ENCODE peak calls at places on chromosomes 1 and 21, in four cellular contexts. D is K562, J is H1, T is HCT116. K is an unnamed sample.
A peak's percentile ranks its signal among the peaks of the same experiment; 100 is the strongest.

GRCh38 chr1:181141431-181141910 is 53.0 kb downstream of the IER5 start:
- DNase-seq in D (peak; percentile 83), J (no peak), T (no peak), K (no peak)

GRCh38 chr1:8512504-8512903 is 194.6 kb downstream of the SLC45A1 start:
- DNase-seq in D (no peak), J (no peak), T (no peak), K (no peak)

GRCh38 chr1:187734427-187734826 is 905.7 kb downstream of the PLA2G4A start:
- DNase-seq in D (no peak), J (no peak), T (no peak), K (no peak)

GRCh38 chr1:61169634-61170033 is 87.3 kb downstream of the NFIA start:
- DNase-seq in D (no peak), J (no peak), T (no peak), K (no peak)

GRCh38 chr1:193703655-193704054 is 517.2 kb upstream of the B3GALT2 start:
- DNase-seq in D (no peak), J (no peak), T (no peak), K (no peak)

GRCh38 chr1:36857761-36858160 is 176.6 kb downstream of the GRIK3 start:
- DNase-seq in D (no peak), J (no peak), T (no peak), K (no peak)

GRCh38 chr1:228021526-228022030 is 14.8 kb downstream of the WNT3A start:
- DNase-seq in D (no peak), J (no peak), T (no peak), K (no peak)

GRCh38 chr1:198809247-198809646 is 170.4 kb downstream of the PTPRC start:
- DNase-seq in D (no peak), J (no peak), T (no peak), K (no peak)

GRCh38 chr1:119492763-119493162 is 14.2 kb upstream of the HSD3B1 start:
- DNase-seq in D (no peak), J (no peak), T (no peak), K (no peak)

GRCh38 chr1:41963636-41964035 is 44.9 kb upstream of the HIVEP3 start:
- DNase-seq in D (no peak), J (no peak), T (no peak), K (no peak)

GRCh38 chr1:248886237-248886895 is 19.7 kb upstream of the PGBD2 start:
- DNase-seq in D (no peak), J (no peak), T (no peak), K (no peak)

GRCh38 chr1:168210312-168210711 is 15.5 kb upstream of the SFT2D2 start:
- DNase-seq in D (no peak), J (no peak), T (no peak), K (no peak)

GRCh38 chr1:20481158-20481617 is 4.8 kb downstream of the CAMK2N1 start:
- DNase-seq in D (no peak), J (no peak), T (no peak), K (no peak)

GRCh38 chr21:26148834-26149354 is 21.7 kb downstream of the APP start:
- DNase-seq in D (no peak), J (no peak), T (no peak), K (no peak)

GRCh38 chr1:168864266-168864665 is 135.3 kb upstream of the DPT start:
- DNase-seq in D (no peak), J (no peak), T (no peak), K (no peak)

GRCh38 chr21:15264084-15264483 is 199.3 kb upstream of the NRIP1 start:
- DNase-seq in D (no peak), J (no peak), T (no peak), K (no peak)

GRCh38 chr1:184621262-184621661 is 133.4 kb downstream of the EDEM3 start:
- DNase-seq in D (no peak), J (no peak), T (no peak), K (no peak)

GRCh38 chr21:41024341-41025056 is 143.5 kb upstream of the BACE2 start:
- DNase-seq in D (no peak), J (no peak), T (no peak), K (no peak)

GRCh38 chr1:206002160-206002559 is 1.0 kb downstream of the RAB7B start:
- DNase-seq in D (no peak), J (no peak), T (no peak), K (no peak)

DNA sequence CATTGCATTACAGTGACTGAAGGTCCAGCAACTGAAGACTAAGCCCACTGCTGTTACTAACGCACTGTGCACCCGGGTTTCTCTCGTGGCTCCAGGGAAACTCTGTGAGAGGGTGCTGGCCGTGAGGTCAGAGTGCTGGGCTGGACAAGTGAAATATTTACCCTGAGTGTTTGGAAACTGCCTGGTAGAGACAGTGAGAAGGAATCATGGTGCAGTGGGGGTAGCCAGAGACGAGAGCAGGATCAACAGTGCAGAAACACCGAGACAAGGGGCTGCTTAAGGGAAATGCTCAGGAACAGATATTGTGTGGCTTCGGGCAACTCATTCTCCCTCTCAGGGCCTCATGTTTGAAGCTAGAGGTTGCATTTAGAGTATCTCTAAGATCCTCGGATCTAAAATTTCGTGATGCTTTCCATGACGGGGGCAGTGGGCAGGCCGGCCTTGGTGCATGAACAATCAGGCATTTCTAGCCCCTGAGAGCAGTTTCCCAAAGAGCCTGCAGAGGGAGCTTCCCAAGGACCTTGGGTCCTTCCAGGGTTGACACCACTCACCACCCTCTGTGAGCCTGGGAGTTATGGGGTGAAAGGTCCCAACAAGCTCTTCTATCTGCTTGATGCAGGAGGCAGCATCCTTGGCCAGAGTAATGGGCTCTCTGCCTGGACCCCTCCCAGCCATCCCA is 9.7 kb downstream of the CD2 start:
- DNase-seq in D (peak; percentile 82), J (no peak), T (peak; percentile 15), K (no peak)
- TF ChIP-seq EGR1 in D (no peak), J (no peak), T (no peak), K (no peak)

GRCh38 chr1:29211086-29212030 is 19.4 kb downstream of the MECR start:
- DNase-seq in D (no peak), J (no peak), T (no peak), K (no peak)
- TF ChIP-seq ZNF274 in D (no peak), J (no peak), T (no peak), K (no peak)

DNA sequence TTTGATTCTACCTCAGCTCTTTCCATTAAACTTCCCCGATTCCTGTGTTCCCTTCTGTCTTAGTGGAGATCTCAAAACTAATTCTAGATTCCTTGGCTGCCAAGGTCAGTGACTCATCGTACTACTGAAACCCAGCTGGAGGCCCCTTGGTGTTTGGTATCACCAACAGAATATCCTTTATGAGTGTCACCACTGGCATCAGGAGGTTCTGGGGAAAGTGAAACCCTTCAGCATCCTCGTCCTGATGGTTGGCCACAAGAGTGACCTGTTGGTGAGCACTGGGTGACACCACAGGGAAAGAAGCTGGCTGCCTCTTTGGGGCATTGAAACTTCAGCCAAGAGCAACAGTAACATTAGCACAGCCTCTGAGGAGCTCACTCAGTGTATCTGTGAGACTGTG is 9.6 kb downstream of the RAB42 start:
- DNase-seq in D (no peak), J (no peak), T (peak; percentile 66), K (no peak)
- TF ChIP-seq EGR1 in D (no peak), J (no peak), T (no peak), K (no peak)

DNA sequence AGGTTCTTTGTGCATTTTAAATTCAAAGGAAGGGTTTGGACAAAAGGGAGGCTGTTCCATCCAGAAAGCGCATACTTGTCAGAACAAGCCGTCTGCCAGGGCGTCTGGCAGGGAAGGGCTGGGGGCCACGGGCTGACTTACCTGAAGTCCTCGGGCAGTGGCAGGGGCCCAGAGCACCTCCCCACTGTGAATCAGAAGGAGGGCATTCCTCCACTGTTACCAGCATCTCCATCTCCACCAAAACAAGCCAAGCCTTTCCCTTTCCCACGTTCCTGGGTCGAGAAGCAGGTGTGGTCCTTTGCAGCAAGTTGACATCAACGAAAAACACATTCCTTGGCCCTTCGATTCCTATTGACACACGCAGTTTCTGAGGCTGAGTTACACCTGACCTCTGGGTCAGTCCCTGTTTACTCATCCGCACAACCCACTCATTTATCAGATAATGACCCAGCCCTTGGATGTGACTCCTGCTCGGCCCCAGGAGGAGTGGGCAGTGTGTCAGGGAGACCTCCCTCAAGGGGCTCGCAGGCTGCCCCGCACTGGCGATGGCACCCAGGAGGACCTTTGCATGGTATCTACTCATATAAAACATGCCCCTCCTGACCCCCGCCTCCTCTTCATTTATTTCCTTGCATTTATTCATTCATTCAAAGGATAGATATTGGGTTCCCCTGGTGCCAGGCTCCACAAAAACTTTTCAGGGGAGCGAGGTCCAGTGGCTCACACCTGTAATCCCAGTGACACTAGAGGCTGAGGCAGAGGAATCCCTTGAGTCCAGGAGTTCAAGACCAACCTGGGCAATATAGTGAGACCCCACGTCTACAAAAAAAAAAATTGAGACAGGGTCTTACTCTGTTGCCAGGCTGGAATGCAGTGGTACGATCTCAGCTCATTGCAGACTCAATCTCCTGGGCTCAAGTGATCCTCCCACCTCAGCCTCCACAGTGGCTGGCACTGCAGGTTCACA is 60.2 kb downstream of the TOMM20 start:
- DNase-seq in D (peak; percentile 43), J (no peak), T (peak; percentile 49), K (no peak)
- TF ChIP-seq ZNF274 in D (no peak), J (no peak), T (no peak), K (no peak)

GRCh38 chr1:47276850-47277249 is 37.1 kb downstream of the STIL start:
- DNase-seq in D (no peak), J (no peak), T (no peak), K (no peak)
- TF ChIP-seq EGR1 in D (no peak), J (no peak), T (no peak), K (no peak)

K was measured in GM12878.